ENCODE peak calls at places on chromosomes 11 and 22, in six cellular contexts. B, W, E, X, P and T are unnamed samples.
A peak's percentile ranks its signal among the peaks of the same experiment; 100 is the strongest.

GRCh38 chr11:123173040-123173855 is 21.8 kb downstream of the CLMP start:
- DNase-seq in B (no peak), W (peak; percentile 100), E (no peak), X (no peak), P (no peak), T (no peak)

GRCh38 chr11:114377612-114378267 is 22.6 kb downstream of the C11orf71 start:
- DNase-seq in B (no peak), W (peak; percentile 87), E (no peak), X (no peak), P (no peak), T (no peak)

GRCh38 chr11:113046866-113047265 is 85.6 kb downstream of the NCAM1 start:
- DNase-seq in B (no peak), W (no peak), E (no peak), X (no peak), P (no peak), T (no peak)

GRCh38 chr11:2769409-2769778 is 69.6 kb upstream of the KCNQ1OT1 start:
- DNase-seq in B (no peak), W (no peak), E (no peak), X (no peak), P (no peak), T (no peak)

GRCh38 chr11:112718483-112718882 is 242.7 kb upstream of the NCAM1 start:
- DNase-seq in B (no peak), W (no peak), E (no peak), X (no peak), P (no peak), T (no peak)

GRCh38 chr11:95517453-95517852 is 272.1 kb downstream of the FAM76B start:
- DNase-seq in B (no peak), W (no peak), E (no peak), X (no peak), P (no peak), T (no peak)

GRCh38 chr11:69683764-69684333 is 8.7 kb upstream of the LTO1 start:
- DNase-seq in B (no peak), W (no peak), E (peak; percentile 56), X (no peak), P (peak; percentile 27), T (peak; percentile 64)

GRCh38 chr11:32231909-32232493 is 141.1 kb downstream of the RCN1 start:
- DNase-seq in B (peak; percentile 46), W (peak; percentile 14), E (peak; percentile 70), X (no peak), P (no peak), T (no peak)

GRCh38 chr22:43249789-43250188 is 62.9 kb upstream of the TTLL12 start:
- DNase-seq in B (no peak), W (no peak), E (no peak), X (no peak), P (no peak), T (no peak)

GRCh38 chr11:47616726-47617416 is 22.7 kb upstream of the C1QTNF4 start:
- DNase-seq in B (peak; percentile 75), W (peak; percentile 85), E (peak; percentile 60), X (no peak), P (peak; percentile 25), T (no peak)

GRCh38 chr11:94519478-94520084 is 7.3 kb downstream of the C11orf97 start:
- DNase-seq in B (peak; percentile 56), W (peak; percentile 49), E (peak; percentile 40), X (no peak), P (no peak), T (no peak)

GRCh38 chr22:49658902-49659280 is 168.8 kb downstream of the BRD1 start:
- DNase-seq in B (no peak), W (no peak), E (no peak), X (peak; percentile 11), P (no peak), T (peak; percentile 29)

GRCh38 chr11:3093281-3094191 is 36.3 kb upstream of the CARS1 start:
- DNase-seq in B (no peak), W (no peak), E (peak; percentile 26), X (no peak), P (no peak), T (no peak)

GRCh38 chr11:70111269-70112016 is 33.3 kb downstream of the ANO1 start:
- DNase-seq in B (peak; percentile 39), W (peak; percentile 67), E (peak; percentile 31), X (peak; percentile 75), P (peak; percentile 48), T (no peak)

GRCh38 chr11:119525180-119525854 is 102.3 kb upstream of the THY1 start:
- DNase-seq in B (no peak), W (no peak), E (no peak), X (no peak), P (no peak), T (no peak)

GRCh38 chr22:50691521-50691920 is 18.9 kb downstream of the SHANK3 start:
- DNase-seq in B (peak; percentile 45), W (peak; percentile 44), E (peak; percentile 62), X (no peak), P (peak; percentile 23), T (peak; percentile 13)

GRCh38 chr22:30582788-30583575 is 8.5 kb upstream of the GAL3ST1 start:
- DNase-seq in B (no peak), W (no peak), E (no peak), X (no peak), P (no peak), T (no peak)

GRCh38 chr11:19738124-19738523 is 25.5 kb downstream of the NAV2 start:
- DNase-seq in B (no peak), W (no peak), E (no peak), X (no peak), P (no peak), T (no peak)

GRCh38 chr22:46791201-46791731 is 28.8 kb downstream of the TBC1D22A start:
- DNase-seq in B (no peak), W (peak; percentile 83), E (no peak), X (peak; percentile 44), P (peak; percentile 53), T (peak; percentile 50)

GRCh38 chr22:21839765-21840140 is 27.7 kb downstream of the MAPK1 start:
- DNase-seq in B (no peak), W (no peak), E (no peak), X (no peak), P (no peak), T (no peak)

GRCh38 chr11:68383976-68384501 is 71.6 kb downstream of the LRP5 start:
- DNase-seq in B (peak; percentile 53), W (peak; percentile 40), E (peak; percentile 72), X (peak; percentile 74), P (peak; percentile 75), T (peak; percentile 81)

GRCh38 chr11:13997881-13998280 is 35.4 kb downstream of the SPON1 start:
- DNase-seq in B (no peak), W (no peak), E (no peak), X (no peak), P (no peak), T (no peak)

GRCh38 chr22:41405588-41405987 is 23.8 kb downstream of the TEF start:
- DNase-seq in B (no peak), W (no peak), E (no peak), X (no peak), P (no peak), T (no peak)

GRCh38 chr22:31876156-31877035 is 67.9 kb upstream of the YWHAH start:
- DNase-seq in B (no peak), W (no peak), E (no peak), X (no peak), P (no peak), T (no peak)

GRCh38 chr11:61532136-61533038 is 23.8 kb downstream of the LRRC10B start:
- DNase-seq in B (peak; percentile 47), W (no peak), E (peak; percentile 76), X (no peak), P (peak; percentile 61), T (no peak)

GRCh38 chr11:59144096-59144495 is 1.4 kb downstream of the FAM111A start:
- DNase-seq in B (no peak), W (peak; percentile 0), E (no peak), X (no peak), P (no peak), T (no peak)

DNA sequence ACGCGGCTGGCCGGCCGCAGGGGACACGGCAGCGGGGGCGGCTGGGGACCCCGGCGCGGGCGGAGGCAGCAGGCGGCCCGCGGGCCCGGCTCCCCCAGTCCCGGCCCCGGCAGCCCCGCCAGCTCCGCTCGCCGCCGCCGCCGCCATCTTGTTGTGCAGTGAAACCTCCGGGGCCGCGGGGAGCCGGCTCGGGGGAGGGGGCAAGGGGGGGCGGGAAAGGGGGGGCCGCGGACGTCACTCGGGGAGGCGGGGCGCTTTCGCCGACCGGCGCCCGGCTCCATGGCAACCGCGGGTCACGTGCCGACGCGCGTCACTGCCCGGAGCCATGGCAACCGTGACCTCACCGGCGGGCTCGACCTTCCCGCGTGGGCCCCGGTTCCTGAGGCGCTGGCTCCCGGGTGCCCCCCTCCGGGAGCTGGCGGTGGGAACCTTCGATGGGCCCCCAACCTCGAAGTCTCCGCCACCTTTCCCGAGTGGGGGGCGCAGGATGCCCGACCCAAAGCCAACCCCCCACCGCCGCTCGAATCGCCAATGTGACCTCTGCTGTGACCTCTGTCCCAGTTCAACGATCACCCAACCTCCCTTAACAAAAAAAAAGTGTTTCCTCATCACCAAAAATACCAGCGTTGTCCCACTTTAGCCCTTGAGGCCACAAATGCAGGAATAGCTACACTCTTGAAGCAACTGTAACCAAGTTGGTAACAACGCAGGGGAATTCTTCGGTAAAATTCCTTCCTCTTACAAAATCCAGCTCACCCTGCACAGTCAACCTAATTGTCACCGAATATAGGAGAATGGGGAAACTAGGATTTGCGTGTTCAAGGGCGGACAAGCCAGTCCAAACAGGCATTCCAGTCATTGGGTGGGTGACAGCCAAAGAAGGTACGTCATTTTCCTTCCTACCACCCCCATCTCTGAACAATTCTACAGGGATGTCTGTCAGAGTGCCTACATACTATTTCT is at the start of gene SIK3:
- DNase-seq in B (peak; percentile 96), W (peak; percentile 89), E (peak; percentile 97), X (peak; percentile 95), P (peak; percentile 96), T (peak; percentile 85)
- TF ChIP-seq CTCF in B (peak; percentile 49), W (peak; percentile 81), E (peak; percentile 33), X (peak; percentile 47), P (peak; percentile 25), T (peak; percentile 9)

DNA sequence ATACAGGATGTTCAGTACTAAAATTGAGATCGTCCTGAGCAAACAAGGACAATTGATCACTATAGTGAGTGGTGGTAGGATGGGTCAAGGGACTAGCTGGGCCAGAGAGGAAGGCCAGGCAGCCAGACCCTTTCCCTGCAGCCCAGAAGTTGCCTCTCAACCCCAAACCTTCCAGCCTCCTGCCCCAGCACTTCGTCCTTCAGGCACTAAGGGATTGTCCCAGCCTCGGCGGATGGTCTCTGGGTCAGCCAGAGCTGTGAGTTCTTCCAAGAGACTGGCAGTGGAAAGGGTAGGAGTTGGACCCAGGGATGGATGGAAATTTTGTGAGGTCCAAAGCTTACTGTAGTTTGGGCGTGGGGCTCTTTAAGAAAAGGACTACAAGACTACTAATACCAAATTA is 3.6 kb upstream of the LMO1 start:
- DNase-seq in B (no peak), W (no peak), E (no peak), X (peak; percentile 18), P (no peak), T (peak; percentile 2)
- H3K27me3 ChIP-seq in B (peaks cover 87% of the 10 kb centered on the region), W (peaks cover 78% of the 10 kb centered on the region), E (peaks cover 78% of the 10 kb centered on the region), X (peaks cover 43% of the 10 kb centered on the region), P (peaks cover 97% of the 10 kb centered on the region), T (no peaks in the 10 kb centered on the region)

DNA sequence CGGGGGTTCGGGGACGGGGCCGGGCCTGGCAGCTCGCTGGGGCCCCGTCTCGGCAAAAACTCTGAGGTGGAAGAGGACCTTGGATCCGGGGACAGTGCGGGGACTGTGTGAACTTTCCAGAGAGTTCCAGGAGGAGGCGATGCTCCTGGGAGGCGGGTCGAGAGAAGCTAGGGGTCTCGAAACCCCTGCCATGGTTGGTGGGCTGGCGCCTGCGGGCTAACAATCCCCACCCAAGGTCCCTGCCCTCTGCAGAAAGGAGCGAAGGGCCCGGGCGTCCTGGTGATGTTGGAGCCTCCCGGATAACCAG is 4.7 kb upstream of the GRK2 start:
- DNase-seq in B (no peak), W (no peak), E (no peak), X (no peak), P (no peak), T (peak; percentile 20)
- TF ChIP-seq CTCF in B (peak; percentile 19), W (peak; percentile 14), E (peak; percentile 33), X (no peak), P (no peak), T (no peak)

GRCh38 chr11:128548655-128549255 is 38.6 kb downstream of the ETS1 start:
- DNase-seq in B (peak; percentile 44), W (peak; percentile 32), E (peak; percentile 71), X (peak; percentile 76), P (peak; percentile 62), T (no peak)
- H3K27me3 ChIP-seq in B (peaks cover 74% of the 10 kb centered on the region), W (peaks cover 5% of the 10 kb centered on the region), E (peaks cover 98% of the 10 kb centered on the region), X (no peaks in the 10 kb centered on the region), P (no peaks in the 10 kb centered on the region), T (no peaks in the 10 kb centered on the region)